ENCODE peak calls at places on chromosomes 12 and 14, in four cellular contexts. H, N, G and B are unnamed samples.

GRCh38 chr12:63978519-63978918 is 134.0 kb downstream of the SRGAP1 start:
- DNase-seq in G (no peak), H (no peak), N (no peak), B (peak; percentile 67)

GRCh38 chr12:56190695-56191155 is 1.4 kb upstream of the SMARCC2 start:
- DNase-seq in H (no peak), G (no peak), N (no peak), B (no peak)

GRCh38 chr12:8692573-8692972 is 5.2 kb upstream of the RIMKLB start:
- DNase-seq in N (no peak), G (no peak), H (no peak), B (no peak)

GRCh38 chr12:46133751-46134150 is 135.1 kb downstream of the SLC38A1 start:
- DNase-seq in H (no peak), G (no peak), N (no peak), B (no peak)

GRCh38 chr14:28774764-28775738 is 8.5 kb downstream of the FOXG1 start:
- DNase-seq in N (no peak), H (no peak), G (no peak), B (no peak)

GRCh38 chr14:71591929-71592328 is 340.3 kb upstream of the RGS6 start:
- DNase-seq in H (no peak), N (no peak), G (no peak), B (no peak)

GRCh38 chr14:105838107-105838506 is 311.7 kb downstream of the TMEM121 start:
- DNase-seq in G (no peak), N (no peak), H (no peak), B (no peak)

GRCh38 chr14:38056270-38056669 is 151.4 kb upstream of the SSTR1 start:
- DNase-seq in H (no peak), N (no peak), G (no peak), B (no peak)

GRCh38 chr14:23376477-23377200 is at the start of gene CMTM5:
- DNase-seq in H (no peak), G (no peak), N (no peak), B (no peak)

GRCh38 chr12:15691372-15691771 is 97.8 kb downstream of the EPS8 start:
- DNase-seq in G (no peak), N (no peak), H (no peak), B (no peak)

GRCh38 chr12:96197503-96198272 is 3.5 kb downstream of the ELK3 start:
- DNase-seq in G (no peak), N (no peak), H (no peak), B (peak; percentile 96)

GRCh38 chr12:39905152-39905551 is 200.7 kb downstream of the SLC2A13 start:
- DNase-seq in G (no peak), H (no peak), N (no peak), B (peak; percentile 88)

GRCh38 chr12:86683568-86683991 is 427.4 kb upstream of the MGAT4C start:
- DNase-seq in H (no peak), N (no peak), G (no peak), B (no peak)

GRCh38 chr14:20454359-20454644 is 310 bp downstream of the OSGEP start:
- DNase-seq in N (peak; percentile 68), H (no peak), G (peak; percentile 48), B (no peak)

GRCh38 chr12:106227641-106228319 is 20.0 kb downstream of the CKAP4 start:
- DNase-seq in N (peak; percentile 36), H (peak; percentile 89), G (no peak), B (no peak)

GRCh38 chr12:56160160-56160763 is 2.1 kb downstream of the MYL6 start:
- DNase-seq in N (peak; percentile 47), G (no peak), H (no peak), B (no peak)

GRCh38 chr12:6570264-6570887 is 2.3 kb upstream of the NOP2 start:
- DNase-seq in H (peak; percentile 73), G (no peak), N (no peak), B (no peak)

GRCh38 chr14:101127239-101127638 is 223.7 kb upstream of the RTL1 start:
- DNase-seq in G (no peak), N (no peak), H (no peak), B (no peak)

GRCh38 chr12:47885012-47885501 is 19.7 kb downstream of the VDR start:
- DNase-seq in G (no peak), N (no peak), H (no peak), B (no peak)

GRCh38 chr12:90959538-90960139 is 4.7 kb upstream of the CCER1 start:
- DNase-seq in G (no peak), N (no peak), H (no peak), B (no peak)

GRCh38 chr14:85428926-85429325 is 101.0 kb upstream of the FLRT2 start:
- DNase-seq in N (no peak), H (no peak), G (no peak), B (no peak)

GRCh38 chr12:3834774-3835173 is 38.4 kb downstream of the PARP11 start:
- DNase-seq in G (no peak), H (no peak), N (no peak), B (no peak)

GRCh38 chr14:73526036-73526984 is 10.6 kb upstream of the ACOT1 start:
- DNase-seq in H (peak; percentile 70), G (no peak), N (no peak), B (no peak)

GRCh38 chr14:102088012-102088792 is 1.4 kb upstream of the HSP90AA1 start:
- DNase-seq in G (no peak), N (peak; percentile 24), H (peak; percentile 86), B (no peak)

GRCh38 chr12:103814436-103814835 is 26.6 kb downstream of the NT5DC3 start:
- DNase-seq in H (no peak), G (no peak), N (no peak), B (no peak)

GRCh38 chr12:27864521-27864920 is 84.5 kb upstream of the MANSC4 start:
- DNase-seq in H (no peak), N (no peak), G (no peak), B (no peak)

GRCh38 chr14:48690349-48690748 is 895.8 kb downstream of the RPS29 start:
- DNase-seq in G (no peak), H (no peak), N (no peak), B (no peak)

GRCh38 chr12:54397157-54397556 is 12.6 kb upstream of the ZNF385A start:
- DNase-seq in H (no peak), N (no peak), G (no peak), B (no peak)

GRCh38 chr12:51047655-51048540 is at the start of gene LETMD1:
- DNase-seq in H (peak; percentile 94), N (peak; percentile 79), G (peak; percentile 77), B (peak; percentile 98)

GRCh38 chr12:12723681-12724420 is 6.7 kb downstream of the CDKN1B start:
- DNase-seq in N (peak; percentile 28), H (peak; percentile 76), G (no peak), B (no peak)

GRCh38 chr12:88145567-88146347 is 3.6 kb downstream of the TMTC3 start:
- DNase-seq in N (no peak), H (no peak), G (no peak), B (no peak)

GRCh38 chr14:47993883-47994282 is 318.5 kb upstream of the MDGA2 start:
- DNase-seq in N (no peak), G (no peak), H (no peak), B (no peak)

GRCh38 chr12:54000105-54000773 is at the start of gene HOXC9:
- DNase-seq in N (no peak), G (no peak), H (peak; percentile 60), B (no peak)